ENCODE peak calls at places on chromosomes 11 and 22, in five cellular contexts. N, B, J, D and O are unnamed samples.

GRCh38 chr11:75522645-75523044 is 3.1 kb downstream of the GDPD5 start:
- DNase-seq in J (no peak), B (no peak), D (no peak), N (no peak), O (no peak)

GRCh38 chr22:30392661-30393321 is 4.0 kb upstream of the SEC14L2 start:
- DNase-seq in D (no peak), J (no peak), B (no peak), N (peak), O (peak)

GRCh38 chr22:46744581-46744980 is 6.5 kb upstream of the CERK start:
- DNase-seq in B (no peak), N (no peak), D (no peak), J (no peak), O (no peak)

GRCh38 chr11:111301004-111301839 is 2.9 kb downstream of the POU2AF3 start:
- DNase-seq in N (no peak), J (no peak), D (no peak), B (peak), O (no peak)

GRCh38 chr11:14539867-14540475 is 19.8 kb upstream of the PSMA1 start:
- DNase-seq in B (no peak), D (no peak), N (no peak), J (no peak), O (no peak)

GRCh38 chr11:71136095-71136845 is 116.1 kb downstream of the SHANK2 start:
- DNase-seq in N (no peak), D (no peak), B (no peak), J (no peak), O (no peak)

GRCh38 chr11:112128483-112129121 is 35.3 kb downstream of the IL18 start:
- DNase-seq in N (no peak), J (peak), B (peak), D (peak), O (peak)

GRCh38 chr11:106495046-106495445 is 417.6 kb downstream of the AASDHPPT start:
- DNase-seq in D (peak), J (peak), N (no peak), B (no peak), O (no peak)

GRCh38 chr22:36384766-36385400 is 2.9 kb downstream of the MYH9 start:
- DNase-seq in N (no peak), D (no peak), J (no peak), B (no peak), O (no peak)

GRCh38 chr22:46783721-46784120 is 21.3 kb downstream of the TBC1D22A start:
- DNase-seq in B (no peak), N (no peak), J (no peak), D (peak), O (no peak)

GRCh38 chr22:31085493-31085824 is 4.3 kb downstream of the SMTN start:
- DNase-seq in J (no peak), B (no peak), N (no peak), D (no peak), O (no peak)

GRCh38 chr22:39462443-39463147 is 5.8 kb downstream of the MGAT3 start:
- DNase-seq in D (no peak), B (no peak), J (no peak), N (no peak), O (no peak)

GRCh38 chr22:40517631-40518030 is 118.9 kb downstream of the MRTFA start:
- DNase-seq in B (no peak), J (no peak), D (no peak), N (no peak), O (no peak)

GRCh38 chr11:9677951-9678350 is 14.1 kb downstream of the SWAP70 start:
- DNase-seq in B (no peak), J (no peak), D (no peak), N (no peak), O (no peak)

GRCh38 chr11:118342503-118343161 is at the start of gene CD3D:
- DNase-seq in D (no peak), N (no peak), B (no peak), J (no peak), O (no peak)

GRCh38 chr22:39277135-39277607 is 32.4 kb upstream of the PDGFB start:
- DNase-seq in B (no peak), D (peak), N (no peak), J (peak), O (no peak)

GRCh38 chr11:115193931-115194797 is 310.1 kb downstream of the CADM1 start:
- DNase-seq in B (peak), N (no peak), J (no peak), D (no peak), O (no peak)

GRCh38 chr11:107176148-107177105 is 158.2 kb upstream of the GUCY1A2 start:
- DNase-seq in N (no peak), D (no peak), J (no peak), B (no peak), O (no peak)

GRCh38 chr11:1826552-1827094 is 8.2 kb upstream of the SYT8 start:
- DNase-seq in B (peak), J (peak), N (peak), D (peak), O (peak)

GRCh38 chr22:19636696-19637355 is 77.5 kb upstream of the SEPTIN5 start:
- DNase-seq in D (no peak), N (no peak), B (no peak), J (no peak), O (no peak)

GRCh38 chr11:110112457-110112856 is 19.3 kb downstream of the ZC3H12C start:
- DNase-seq in B (no peak), J (no peak), N (no peak), D (no peak), O (no peak)

GRCh38 chr22:36922097-36922608 is 8.7 kb downstream of the CSF2RB start:
- DNase-seq in B (no peak), N (no peak), D (no peak), J (no peak), O (no peak)

GRCh38 chr11:116610190-116610589 is 162.6 kb downstream of the BUD13 start:
- DNase-seq in N (no peak), J (no peak), D (no peak), B (peak), O (no peak)

GRCh38 chr11:116376547-116376946 is 396.2 kb downstream of the BUD13 start:
- DNase-seq in B (peak), J (no peak), D (no peak), N (no peak), O (peak)

GRCh38 chr11:122069946-122070345 is 46.1 kb downstream of the BLID start:
- DNase-seq in J (peak), D (peak), B (peak), N (no peak), O (peak)

GRCh38 chr11:55714982-55715888 is 53.2 kb downstream of the OR4C6 start:
- DNase-seq in N (no peak), D (no peak), B (no peak), J (no peak), O (peak)

GRCh38 chr22:23199159-23199558 is 18.9 kb downstream of the BCR start:
- DNase-seq in D (peak), B (no peak), N (no peak), J (peak), O (no peak)

GRCh38 chr11:117009905-117010605 is 88.2 kb downstream of the SIK3 start:
- DNase-seq in B (no peak), D (no peak), J (no peak), N (no peak), O (no peak)

GRCh38 chr22:18056802-18057474 is 20.9 kb upstream of the PEX26 start:
- DNase-seq in J (no peak), D (no peak), B (no peak), N (peak), O (no peak)

GRCh38 chr11:69000831-69001245 is 12.2 kb downstream of the MRGPRF start:
- DNase-seq in D (peak), N (no peak), B (peak), J (peak), O (no peak)

GRCh38 chr11:134571301-134571700 is 159.3 kb upstream of the B3GAT1 start:
- DNase-seq in J (no peak), B (no peak), D (no peak), N (no peak), O (no peak)

GRCh38 chr11:57213282-57214086 is 23.6 kb downstream of the APLNR start:
- DNase-seq in N (no peak), J (no peak), B (no peak), D (peak), O (no peak)